ENCODE peak calls at places on chromosomes 6 and 20, in four cellular contexts. K is cardiac fibroblast, T is left ventricle myocardium inferior, N is mesothelial cell of epicardium. G is an unnamed sample.

GRCh38 chr20:41035207-41035606 is 6.6 kb downstream of the TOP1 start:
- DNase-seq in K (no peak), T (no peak), N (no peak), G (no peak)

GRCh38 chr20:1938464-1939269 is 43.5 kb downstream of the SIRPA start:
- DNase-seq in K (no peak), T (no peak), N (no peak), G (no peak)

GRCh38 chr6:149563203-149563927 is 2.8 kb upstream of the GINM1 start:
- DNase-seq in K (peak), T (no peak), N (no peak), G (no peak)

GRCh38 chr20:63967330-63968135 is 2.2 kb downstream of the ZNF512B start:
- DNase-seq in K (no peak), T (peak), N (no peak), G (peak)

GRCh38 chr6:116087437-116088027 is 13.1 kb upstream of the NT5DC1 start:
- DNase-seq in K (peak), T (no peak), N (no peak), G (peak)

GRCh38 chr20:56518999-56519398 is 5.5 kb upstream of the FAM209A start:
- DNase-seq in K (no peak), T (no peak), N (no peak), G (no peak)

GRCh38 chr6:35583893-35584688 is 71.4 kb upstream of the TULP1 start:
- DNase-seq in K (peak), T (no peak), N (peak), G (peak)

GRCh38 chr6:111880181-111880944 is 7.1 kb upstream of the FYN start:
- DNase-seq in K (peak), T (no peak), N (no peak), G (no peak)

GRCh38 chr6:41878961-41879405 is 16.2 kb downstream of the USP49 start:
- DNase-seq in K (peak), T (no peak), N (no peak), G (no peak)

GRCh38 chr20:58638467-58639181 is 12.5 kb upstream of the STX16 start:
- DNase-seq in K (no peak), T (no peak), N (no peak), G (no peak)

GRCh38 chr6:12309070-12309469 is 18.9 kb downstream of the EDN1 start:
- DNase-seq in K (no peak), T (no peak), N (no peak), G (no peak)

GRCh38 chr6:12313311-12313991 is 23.3 kb downstream of the EDN1 start:
- DNase-seq in K (no peak), T (no peak), N (no peak), G (no peak)

GRCh38 chr6:12313992-12314589 is 23.9 kb downstream of the EDN1 start:
- DNase-seq in K (peak), T (no peak), N (no peak), G (no peak)

GRCh38 chr6:12312736-12313135 is 22.6 kb downstream of the EDN1 start:
- DNase-seq in K (no peak), T (no peak), N (no peak), G (no peak)

GRCh38 chr6:12311106-12311505 is 20.9 kb downstream of the EDN1 start:
- DNase-seq in K (no peak), T (no peak), N (no peak), G (no peak)
- TF ChIP-seq CTCF in K (peak), T (peak), N (no peak), G (no peak)

GRCh38 chr20:47706345-47706744 is 78.9 kb downstream of the SULF2 start:
- DNase-seq in K (no peak), T (no peak), N (no peak), G (no peak)

GRCh38 chr20:47701612-47702011 is 83.7 kb downstream of the SULF2 start:
- DNase-seq in K (no peak), T (no peak), N (no peak), G (no peak)

GRCh38 chr20:47705497-47705856 is 79.8 kb downstream of the SULF2 start:
- DNase-seq in K (peak), T (peak), N (no peak), G (no peak)

GRCh38 chr20:47703748-47704147 is 81.5 kb downstream of the SULF2 start:
- DNase-seq in K (peak), T (no peak), N (no peak), G (no peak)

DNA sequence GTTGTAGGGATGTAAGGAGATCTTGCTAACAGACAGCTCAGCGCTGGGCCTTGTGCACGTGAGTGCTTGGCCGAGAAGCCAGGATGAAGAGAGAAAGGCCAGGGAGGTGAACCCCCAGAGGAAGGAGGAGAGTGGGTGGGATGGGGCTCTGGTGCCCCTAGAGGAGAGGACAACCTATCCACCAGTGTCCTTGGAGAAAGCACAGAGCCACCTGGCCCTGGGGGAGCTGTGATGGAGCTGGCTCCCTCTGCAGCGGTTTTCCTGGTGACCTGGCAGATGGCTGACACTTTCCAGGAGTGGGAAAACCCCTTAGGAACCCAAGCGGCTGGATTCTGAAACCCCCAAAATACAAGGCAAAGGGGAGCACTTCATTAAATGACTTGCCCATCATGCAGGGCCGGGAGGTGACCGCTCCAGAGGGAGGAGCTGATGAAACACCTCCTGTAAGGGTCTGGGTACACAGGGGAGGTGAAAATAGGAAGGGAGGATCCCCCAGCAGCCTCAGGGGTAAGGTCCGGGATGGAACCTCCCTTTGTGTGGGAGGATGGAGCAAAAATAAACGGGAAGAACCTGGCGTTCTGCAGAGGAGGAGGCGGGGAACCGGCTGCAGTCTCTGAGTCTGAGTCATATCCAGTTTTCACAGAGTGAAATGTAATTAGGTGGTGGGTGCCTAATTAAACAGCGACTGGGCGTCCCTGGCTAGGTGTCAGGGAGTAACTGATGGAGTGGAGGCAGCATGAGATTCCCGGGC is 80.4 kb downstream of the SULF2 start:
- DNase-seq in K (peak), T (peak), N (no peak), G (no peak)
- TF ChIP-seq CTCF in K (no peak), T (no peak), N (no peak), G (no peak)

GRCh38 chr6:46377209-46377608 is 114.0 kb downstream of the RCAN2 start:
- DNase-seq in K (no peak), T (no peak), N (no peak), G (no peak)
- TF ChIP-seq CTCF in K (no peak), T (no peak), N (no peak), G (no peak)

DNA sequence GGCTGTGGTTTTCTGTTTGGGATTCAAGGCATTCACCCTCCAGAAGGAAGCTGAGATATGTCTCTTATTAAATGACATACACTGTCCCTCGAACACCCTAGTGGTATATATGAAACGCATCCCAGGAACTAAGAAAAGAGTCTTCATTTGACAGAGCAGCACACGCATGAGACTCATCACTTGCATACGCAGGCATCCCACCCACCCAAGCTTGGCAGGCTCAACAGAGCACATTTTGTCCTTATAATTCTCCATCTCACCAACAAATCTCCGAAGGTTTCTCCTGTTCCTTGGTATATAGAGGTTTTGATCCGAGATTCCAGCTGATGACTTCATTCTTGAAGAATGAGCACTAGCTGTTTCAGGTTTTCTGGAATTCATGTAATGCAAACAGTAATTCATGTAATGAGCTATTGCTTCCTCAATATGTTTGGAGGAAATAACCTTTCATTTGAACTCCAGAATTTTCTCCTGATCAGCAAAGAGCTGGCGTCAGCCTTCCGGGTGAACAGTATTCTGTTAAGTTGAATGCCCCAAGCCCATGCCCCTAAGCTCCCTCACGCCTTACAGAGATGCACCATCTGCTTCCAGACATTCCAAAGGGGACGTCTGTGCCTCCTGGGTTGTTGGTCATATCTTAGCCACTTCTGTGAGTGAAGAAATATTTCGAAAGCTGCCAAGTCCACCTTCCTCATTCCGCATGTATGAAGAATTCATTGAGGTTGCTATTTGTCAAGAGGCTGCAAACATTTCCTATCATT is 66.0 kb upstream of the CDH4 start:
- DNase-seq in K (peak), T (no peak), N (no peak), G (no peak)
- TF ChIP-seq CTCF in K (peak), T (no peak), N (no peak), G (no peak)

GRCh38 chr6:70889270-70889669 is 67.6 kb downstream of the B3GAT2 start:
- DNase-seq in K (no peak), T (no peak), N (no peak), G (no peak)

GRCh38 chr6:70886661-70887060 is 70.2 kb downstream of the B3GAT2 start:
- DNase-seq in K (no peak), T (no peak), N (no peak), G (no peak)

GRCh38 chr6:70879496-70879895 is 77.4 kb downstream of the B3GAT2 start:
- DNase-seq in K (no peak), T (no peak), N (no peak), G (no peak)

GRCh38 chr6:70884074-70884983 is 72.5 kb downstream of the B3GAT2 start:
- DNase-seq in K (peak), T (peak), N (peak), G (no peak)
- TF ChIP-seq CTCF in K (peak), T (peak), N (peak), G (peak)

G was measured in activated B cell treated with CpG ODN at 0.5 μM for 24 hours.